ENCODE peak calls at places on chromosome 7, in ten cellular contexts. T is myocyte; Q is HCT116; B is stimulated activated naive B cell treated with anti-CD40 and anti-IgM and Interleukin-4, amounts not matched to agents 10 μg/mL and 1 μg/mL and 100 μg/mL, for 72 hours; X is activated CD4-positive, CD25-positive, alpha-beta regulatory T cell; S is activated effector memory CD4-positive, alpha-beta T cell treated with anti-CD3 and anti-CD28 coated beads, Interleukin-2, amount 50 U/mL, for 16 hours; N is body of pancreas; V is hypothalamus; O is fibroblast of pulmonary artery; G is HCEC 1CT. P is an unnamed sample.
A peak's percentile ranks its signal among the peaks of the same experiment; 100 is the strongest.

GRCh38 chr7:128904381-128905197 is 5.9 kb downstream of the KCP start:
- DNase-seq in N (peak; percentile 42), T (peak; percentile 75), S (no peak), G (peak; percentile 34), B (no peak), O (peak; percentile 72), X (no peak), V (no peak), Q (peak; percentile 52), P (peak; percentile 76)

GRCh38 chr7:136009488-136010079 is 32.4 kb upstream of the MTPN start:
- DNase-seq in T (peak; percentile 78), S (no peak), B (no peak), X (no peak), N (no peak), O (peak; percentile 70), Q (peak; percentile 22), V (no peak), G (peak; percentile 34), P (peak; percentile 71)

GRCh38 chr7:841943-842342 is 9.7 kb downstream of the SUN1 start:
- DNase-seq in G (no peak), O (no peak), B (no peak), Q (no peak), X (no peak), N (no peak), T (no peak), V (no peak), S (no peak), P (no peak)

GRCh38 chr7:80466638-80467037 is 45.2 kb downstream of the GNAT3 start:
- DNase-seq in O (no peak), G (no peak), S (no peak), V (no peak), X (no peak), B (no peak), N (no peak), T (no peak), Q (no peak), P (no peak)

GRCh38 chr7:35761882-35762720 is 38.8 kb upstream of the SEPTIN7 start:
- DNase-seq in X (no peak), O (peak; percentile 91), N (no peak), S (no peak), T (no peak), G (peak; percentile 35), B (no peak), V (no peak), Q (no peak), P (peak; percentile 75)

GRCh38 chr7:149475121-149476045 is 14.5 kb upstream of the ZNF777 start:
- DNase-seq in O (no peak), N (no peak), T (peak; percentile 43), Q (no peak), V (no peak), X (no peak), B (no peak), G (no peak), S (no peak), P (no peak)

GRCh38 chr7:131388126-131388525 is 60.5 kb downstream of the MKLN1 start:
- DNase-seq in X (no peak), N (no peak), G (no peak), V (no peak), B (no peak), S (no peak), O (no peak), Q (no peak), T (no peak), P (no peak)

GRCh38 chr7:47180268-47180826 is 401.6 kb downstream of the TNS3 start:
- DNase-seq in G (peak; percentile 58), X (no peak), N (peak; percentile 76), B (peak; percentile 15), Q (peak; percentile 33), S (no peak), V (no peak), O (peak; percentile 79), T (peak; percentile 93), P (peak; percentile 86)

GRCh38 chr7:77537595-77538185 is 595 bp downstream of the PTPN12 start:
- DNase-seq in N (peak; percentile 51), B (peak; percentile 32), O (no peak), S (peak; percentile 79), Q (no peak), X (peak; percentile 11), G (peak; percentile 41), T (peak; percentile 50), V (peak; percentile 35), P (peak; percentile 35)

GRCh38 chr7:44313621-44314031 is 11.8 kb downstream of the CAMK2B start:
- DNase-seq in B (no peak), O (no peak), N (no peak), V (no peak), T (peak; percentile 82), X (no peak), Q (no peak), S (peak; percentile 49), G (no peak), P (no peak)

GRCh38 chr7:102296179-102296438 is 9.4 kb downstream of the SH2B2 start:
- DNase-seq in O (no peak), Q (no peak), T (no peak), G (no peak), B (no peak), X (no peak), V (no peak), S (no peak), N (no peak), P (no peak)

P was measured in choroid plexus epithelial cell.